ENCODE peak calls at places on chromosomes 4 and X, in seven cellular contexts. H is WTC11, E is A549, R is SK-N-SH, L is HepG2, B is IMR-90, U is H1. C is an unnamed sample.

GRCh38 chr4:104420766-104421165 is 73.9 kb downstream of the CXXC4 start:
- DNase-seq in H (peak), E (no peak), B (no peak), R (no peak), L (no peak), U (no peak), C (no peak)

GRCh38 chr4:140153744-140154571 is at the start of gene MAML3:
- DNase-seq in L (peak), R (peak), H (peak), E (peak), U (peak), B (peak), C (peak)

GRCh38 chr4:93827272-93827947 is 1.1 kb upstream of the ATOH1 start:
- DNase-seq in L (no peak), U (peak), H (peak), B (no peak), E (no peak), R (peak), C (no peak)

GRCh38 chr4:153344131-153345010 is at the start of gene MND1:
- DNase-seq in L (peak), B (peak), R (peak), H (peak), U (peak), E (peak), C (peak)

GRCh38 chr4:140427919-140428471 is 547 bp upstream of the CLGN start:
- DNase-seq in L (peak), U (no peak), H (no peak), R (no peak), B (peak), E (peak), C (no peak)

GRCh38 chrX:41236629-41237028 is 97.3 kb upstream of the DDX3X start:
- DNase-seq in L (no peak), U (no peak), B (no peak), H (no peak), E (no peak), R (no peak), C (no peak)

GRCh38 chr4:29009908-29010307 is 1710.3 kb upstream of the PCDH7 start:
- DNase-seq in U (no peak), B (no peak), R (no peak), E (no peak), H (peak), L (no peak), C (no peak)

GRCh38 chrX:15150578-15150977 is 119.3 kb downstream of the ASB9 start:
- DNase-seq in E (no peak), R (no peak), L (no peak), U (no peak), H (no peak), B (no peak), C (no peak)

GRCh38 chr4:139552908-139553307 is 3.1 kb downstream of the SETD7 start:
- DNase-seq in H (no peak), L (no peak), E (no peak), B (no peak), U (no peak), R (no peak), C (no peak)

GRCh38 chrX:14777484-14777883 is 95.4 kb downstream of the FANCB start:
- DNase-seq in U (no peak), B (peak), E (no peak), R (no peak), L (no peak), H (no peak), C (no peak)

GRCh38 chr4:47577779-47578553 is 92.9 kb downstream of the ATP10D start:
- DNase-seq in E (no peak), U (no peak), R (no peak), L (no peak), B (peak), H (no peak), C (no peak)

GRCh38 chr4:187204389-187204920 is 480.8 kb upstream of the FAT1 start:
- DNase-seq in H (no peak), L (peak), E (peak), U (no peak), R (no peak), B (peak), C (no peak)

GRCh38 chr4:87150498-87151261 is 69.7 kb downstream of the KLHL8 start:
- DNase-seq in E (peak), R (peak), B (peak), L (peak), U (peak), H (peak), C (peak)

GRCh38 chr4:93092765-93093164 is 735.8 kb upstream of the ATOH1 start:
- DNase-seq in R (no peak), U (no peak), B (no peak), L (no peak), H (no peak), E (no peak), C (no peak)

GRCh38 chr4:109432676-109433075 is 939 bp upstream of the SEC24B start:
- DNase-seq in E (peak), H (no peak), L (no peak), U (no peak), R (no peak), B (peak), C (no peak)

GRCh38 chrX:71604796-71605568 is 13.3 kb downstream of the CXCR3 start:
- DNase-seq in U (no peak), L (no peak), B (no peak), E (no peak), H (no peak), R (no peak), C (no peak)

GRCh38 chr4:31114821-31115220 is 394.7 kb downstream of the PCDH7 start:
- DNase-seq in R (no peak), B (no peak), L (no peak), U (no peak), H (no peak), E (no peak), C (no peak)

GRCh38 chrX:8987672-8988250 is 46.2 kb downstream of the FAM9B start:
- DNase-seq in E (no peak), R (no peak), H (no peak), L (no peak), U (no peak), B (no peak), C (no peak)

GRCh38 chr4:149719806-149720205 is 95.8 kb downstream of the IQCM start:
- DNase-seq in H (no peak), L (no peak), R (no peak), U (no peak), E (no peak), B (no peak), C (no peak)

GRCh38 chrX:68808686-68809357 is 20.0 kb upstream of the EFNB1 start:
- DNase-seq in B (no peak), L (no peak), E (peak), R (peak), U (no peak), H (peak), C (no peak)

GRCh38 chrX:70826715-70827114 is 81.8 kb downstream of the TEX11 start:
- DNase-seq in B (no peak), R (no peak), L (no peak), E (no peak), U (no peak), H (no peak), C (no peak)

GRCh38 chr4:41141910-41142309 is 72.4 kb downstream of the APBB2 start:
- DNase-seq in L (no peak), B (peak), R (no peak), U (no peak), H (no peak), E (peak), C (no peak)

GRCh38 chr4:75099321-75099720 is 166.4 kb downstream of the PARM1 start:
- DNase-seq in L (no peak), E (no peak), B (no peak), U (no peak), H (no peak), R (no peak), C (no peak)

GRCh38 chr4:27149541-27150212 is 289.0 kb downstream of the STIM2 start:
- DNase-seq in L (no peak), E (no peak), R (no peak), H (no peak), U (no peak), B (peak), C (no peak)

GRCh38 chr4:40316782-40317635 is 18.1 kb upstream of the CHRNA9 start:
- DNase-seq in L (peak), R (peak), H (peak), E (peak), U (peak), B (peak), C (peak)

GRCh38 chr4:33494150-33494549 is 2750.2 kb downstream of the ARAP2 start:
- DNase-seq in H (no peak), B (no peak), E (peak), L (no peak), U (no peak), R (no peak), C (peak)

GRCh38 chr4:126106658-126107057 is 791.9 kb downstream of the FAT4 start:
- DNase-seq in R (no peak), B (no peak), E (peak), U (peak), H (peak), L (peak), C (peak)

GRCh38 chrX:30713061-30713525 is 59.9 kb downstream of the GK start:
- DNase-seq in H (peak), U (peak), L (peak), R (peak), E (peak), B (peak), C (peak)

GRCh38 chr4:118683513-118683912 is 1.7 kb upstream of the METTL14 start:
- DNase-seq in L (peak), U (no peak), B (no peak), H (no peak), R (peak), E (peak), C (peak)

GRCh38 chrX:45300638-45301037 is 100.0 kb upstream of the DIPK2B start:
- DNase-seq in B (no peak), U (no peak), H (no peak), L (no peak), R (no peak), E (no peak), C (no peak)

GRCh38 chrX:43423876-43424275 is 232.2 kb upstream of the MAOA start:
- DNase-seq in B (no peak), U (no peak), R (no peak), E (no peak), H (no peak), L (no peak), C (no peak)

GRCh38 chr4:169956441-169956840 is 69.8 kb downstream of the MFAP3L start:
- DNase-seq in L (no peak), U (no peak), R (no peak), E (no peak), H (no peak), B (no peak), C (no peak)
- TF ChIP-seq USF2 in L (no peak), U (no peak), R (no peak), E (no peak), H (no peak), B (no peak), C (no peak)

GRCh38 chrX:133650262-133650661 is 235.0 kb upstream of the GPC4 start:
- DNase-seq in U (no peak), H (no peak), L (no peak), E (no peak), B (no peak), R (no peak), C (no peak)

GRCh38 chrX:133645977-133646750 is 230.9 kb upstream of the GPC4 start:
- DNase-seq in L (no peak), H (no peak), E (no peak), B (peak), R (no peak), U (no peak), C (no peak)

GRCh38 chrX:133652185-133652584 is 236.9 kb upstream of the GPC4 start:
- DNase-seq in H (no peak), B (no peak), R (no peak), E (no peak), U (no peak), L (no peak), C (no peak)

GRCh38 chrX:133648594-133648993 is 233.3 kb upstream of the GPC4 start:
- DNase-seq in L (no peak), B (no peak), R (no peak), H (no peak), E (no peak), U (no peak), C (no peak)

DNA sequence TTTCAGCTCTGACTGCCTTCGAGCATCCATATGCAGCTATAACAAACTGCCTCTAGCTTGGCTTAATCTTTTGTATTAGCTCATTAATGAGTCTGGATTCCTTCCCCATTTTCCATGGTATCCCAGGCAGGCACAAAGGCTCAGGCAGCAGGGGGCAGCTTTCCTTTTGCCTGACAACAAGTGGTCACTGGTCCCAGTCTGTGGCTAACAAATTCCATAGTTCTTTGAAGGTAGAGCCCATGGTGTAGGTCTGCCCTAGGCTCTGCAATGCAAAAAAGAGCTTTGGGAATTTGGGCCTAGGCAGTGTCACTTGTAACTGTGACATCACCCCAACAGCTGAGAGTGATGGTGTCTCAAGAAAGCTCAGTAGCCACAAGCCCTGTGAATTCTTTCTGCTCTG is 234.4 kb upstream of the GPC4 start:
- DNase-seq in E (no peak), U (peak), B (no peak), L (no peak), R (no peak), H (peak), C (no peak)
- TF ChIP-seq USF2 in E (no peak), U (no peak), B (no peak), L (no peak), R (no peak), H (no peak), C (no peak)

DNA sequence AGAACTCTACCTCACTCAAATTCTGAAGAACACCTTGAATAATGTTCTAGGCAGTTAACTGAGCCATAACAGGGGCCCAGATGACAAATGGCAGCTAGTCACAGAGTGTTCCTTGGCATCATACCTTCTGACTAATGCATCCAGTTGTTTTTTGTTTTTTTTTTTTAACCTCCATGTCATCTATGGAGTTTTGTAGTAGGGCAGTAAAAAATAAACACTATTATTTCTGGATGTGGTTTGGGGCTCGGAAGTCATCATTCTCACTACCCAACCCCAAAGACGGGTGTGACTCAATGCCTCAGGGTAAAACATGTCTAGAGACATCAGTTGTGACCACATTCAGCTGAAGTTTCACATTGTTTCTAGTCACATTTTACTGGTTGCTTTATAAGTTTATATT is 31.2 kb upstream of the MCF2 start:
- DNase-seq in B (peak), R (no peak), L (no peak), U (no peak), E (no peak), H (no peak), C (no peak)
- TF ChIP-seq USF2 in B (no peak), R (no peak), L (no peak), U (no peak), E (no peak), H (no peak), C (no peak)

GRCh38 chr4:122091397-122091796 is 60.7 kb upstream of the BLTP1 start:
- DNase-seq in E (no peak), H (no peak), U (no peak), R (no peak), B (no peak), L (no peak), C (no peak)

GRCh38 chr4:122086338-122086737 is 65.8 kb upstream of the BLTP1 start:
- DNase-seq in B (peak), U (no peak), E (no peak), R (no peak), H (no peak), L (no peak), C (no peak)

GRCh38 chr4:122090989-122091388 is 61.1 kb upstream of the BLTP1 start:
- DNase-seq in R (no peak), U (no peak), E (no peak), L (no peak), B (no peak), H (no peak), C (no peak)

GRCh38 chr4:122091836-122092235 is 60.3 kb upstream of the BLTP1 start:
- DNase-seq in B (no peak), L (no peak), H (no peak), E (no peak), R (no peak), U (no peak), C (no peak)
- TF ChIP-seq USF2 in B (no peak), L (no peak), H (no peak), E (no peak), R (no peak), U (no peak), C (no peak)

GRCh38 chr4:66506985-66507384 is 836.7 kb upstream of the EPHA5 start:
- DNase-seq in U (no peak), R (no peak), H (no peak), E (no peak), L (no peak), B (no peak), C (no peak)

DNA sequence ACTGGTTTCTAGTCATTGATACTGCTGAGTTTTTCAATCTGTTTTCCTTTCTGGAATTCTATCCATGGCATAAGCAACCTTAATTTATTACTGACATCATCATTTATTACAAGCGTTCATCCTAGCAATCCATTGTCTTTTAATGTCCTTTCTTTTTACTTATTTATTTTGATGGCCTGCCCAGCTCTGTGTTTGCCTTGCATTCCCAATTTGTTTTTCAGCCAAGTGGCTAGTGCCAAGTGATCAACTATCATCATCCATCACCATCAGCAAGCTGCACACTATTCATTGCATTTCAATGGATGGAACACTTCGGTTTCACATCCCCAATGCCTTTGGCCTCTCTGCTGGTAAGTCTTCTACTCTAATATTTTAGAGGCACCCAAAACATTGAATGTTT is 831.7 kb upstream of the EPHA5 start:
- DNase-seq in R (no peak), H (no peak), L (no peak), B (no peak), E (no peak), U (no peak), C (no peak)
- TF ChIP-seq USF2 in R (no peak), H (no peak), L (no peak), B (no peak), E (no peak), U (no peak), C (no peak)

GRCh38 chr4:128880662-128881061 is 71.2 kb downstream of the JADE1 start:
- DNase-seq in H (no peak), L (no peak), R (no peak), U (no peak), B (peak), E (no peak), C (no peak)
- TF ChIP-seq USF2 in H (no peak), L (no peak), R (no peak), U (no peak), B (no peak), E (no peak), C (no peak)

GRCh38 chr4:19580090-19580489 is 671.6 kb upstream of the SLIT2 start:
- DNase-seq in H (no peak), R (no peak), B (peak), L (no peak), U (no peak), E (no peak), C (no peak)

GRCh38 chr4:19577121-19577520 is 674.6 kb upstream of the SLIT2 start:
- DNase-seq in L (no peak), U (no peak), E (no peak), B (peak), H (no peak), R (no peak), C (no peak)

GRCh38 chr4:19575959-19576358 is 675.7 kb upstream of the SLIT2 start:
- DNase-seq in U (no peak), L (no peak), E (no peak), B (no peak), H (no peak), R (no peak), C (no peak)
- TF ChIP-seq USF2 in U (no peak), L (no peak), E (no peak), B (no peak), H (no peak), R (no peak), C (no peak)

GRCh38 chr4:122700178-122700725 is 32.3 kb upstream of the BBS12 start:
- DNase-seq in B (peak), U (no peak), E (peak), L (peak), R (peak), H (no peak), C (peak)
- TF ChIP-seq USF2 in B (peak), U (peak), E (no peak), L (no peak), R (peak), H (peak), C (peak)

GRCh38 chrX:148459343-148459742 is 41.1 kb upstream of the AFF2 start:
- DNase-seq in R (no peak), B (no peak), U (no peak), H (no peak), E (no peak), L (no peak), C (no peak)
- TF ChIP-seq USF2 in R (no peak), B (no peak), U (no peak), H (no peak), E (no peak), L (no peak), C (no peak)

GRCh38 chr4:73596001-73596400 is 24.2 kb downstream of the RASSF6 start:
- DNase-seq in U (no peak), B (no peak), L (no peak), R (no peak), H (no peak), E (no peak), C (no peak)

GRCh38 chr4:73603307-73603710 is 16.9 kb downstream of the RASSF6 start:
- DNase-seq in R (no peak), U (no peak), E (peak), H (no peak), B (peak), L (peak), C (no peak)

GRCh38 chr4:73600917-73601316 is 19.3 kb downstream of the RASSF6 start:
- DNase-seq in E (no peak), B (peak), R (no peak), H (no peak), U (no peak), L (no peak), C (no peak)

GRCh38 chr4:73597594-73597993 is 22.6 kb downstream of the RASSF6 start:
- DNase-seq in H (no peak), B (no peak), L (no peak), E (no peak), U (no peak), R (no peak), C (no peak)

GRCh38 chr4:73599182-73599581 is 21.1 kb downstream of the RASSF6 start:
- DNase-seq in B (peak), R (no peak), E (peak), L (peak), U (peak), H (peak), C (peak)
- TF ChIP-seq USF2 in B (no peak), R (no peak), E (no peak), L (no peak), U (no peak), H (no peak), C (no peak)